ENCODE peak calls at places on chromosomes 6 and 20, in seven cellular contexts. N is activated T-helper 9 cell treated with anti-CD3 and anti-CD28 coated beads, Interleukin-2, amount 50 U/mL, for 16 hours; J is fibroblast of the conjunctiva; B is fibroblast of the aortic adventitia; K is NCI-H2107; D is Right ventricle myocardium superior; M is PC-3. H is an unnamed sample.

GRCh38 chr6:13711384-13711725 is 280 bp downstream of the RANBP9 start:
- DNase-seq in N (no peak), J (no peak), B (no peak), K (no peak), D (no peak), M (no peak), H (peak)

GRCh38 chr20:43746344-43747137 is 19.7 kb upstream of the GTSF1L start:
- DNase-seq in N (no peak), J (no peak), B (peak), K (peak), D (no peak), M (no peak), H (no peak)

GRCh38 chr20:50146732-50147662 is 6.5 kb downstream of the PEDS1 start:
- DNase-seq in N (peak), J (no peak), B (peak), K (no peak), D (no peak), M (peak), H (no peak)

GRCh38 chr6:14787677-14788076 is 458.2 kb upstream of the JARID2 start:
- DNase-seq in N (no peak), J (no peak), B (no peak), K (no peak), D (no peak), M (no peak), H (no peak)

GRCh38 chr6:104218132-104218531 is 641.6 kb downstream of the HACE1 start:
- DNase-seq in N (no peak), J (no peak), B (no peak), K (no peak), D (no peak), M (peak), H (no peak)

GRCh38 chr20:57047281-57048026 is 219.0 kb downstream of the BMP7 start:
- DNase-seq in N (no peak), J (no peak), B (no peak), K (no peak), D (no peak), M (peak), H (no peak)

GRCh38 chr6:118580585-118581419 is 32.7 kb downstream of the PLN start:
- DNase-seq in N (no peak), J (peak), B (peak), K (no peak), D (peak), M (peak), H (no peak)

GRCh38 chr6:143427109-143427817 is 23.2 kb downstream of the ADAT2 start:
- DNase-seq in N (peak), J (peak), B (peak), K (peak), D (peak), M (peak), H (peak)

GRCh38 chr6:137341721-137342195 is 122.6 kb upstream of the IFNGR1 start:
- DNase-seq in N (peak), J (peak), B (peak), K (no peak), D (peak), M (peak), H (no peak)

GRCh38 chr6:3229566-3230274 is 2.3 kb upstream of the TUBB2B start:
- DNase-seq in N (no peak), J (no peak), B (peak), K (peak), D (no peak), M (no peak), H (no peak)

GRCh38 chr6:166314454-166314853 is 6.3 kb upstream of the PRR18 start:
- DNase-seq in N (no peak), J (no peak), B (no peak), K (no peak), D (no peak), M (no peak), H (no peak)

GRCh38 chr20:24608926-24609667 is 139.7 kb downstream of the SYNDIG1 start:
- DNase-seq in N (no peak), J (no peak), B (peak), K (no peak), D (no peak), M (no peak), H (no peak)

GRCh38 chr6:136952714-136953260 is 30.7 kb downstream of the SLC35D3 start:
- DNase-seq in N (no peak), J (no peak), B (no peak), K (peak), D (no peak), M (no peak), H (no peak)

GRCh38 chr6:105136433-105137350 is 43.1 kb downstream of the POPDC3 start:
- DNase-seq in N (no peak), J (no peak), B (peak), K (peak), D (peak), M (no peak), H (peak)

GRCh38 chr6:29345380-29345779 is 23.3 kb downstream of the OR5V1 start:
- DNase-seq in N (no peak), J (no peak), B (no peak), K (no peak), D (no peak), M (no peak), H (no peak)

GRCh38 chr6:37083243-37084138 is 78.0 kb downstream of the FGD2 start:
- DNase-seq in N (no peak), J (peak), B (peak), K (no peak), D (peak), M (no peak), H (no peak)

GRCh38 chr6:27205375-27206278 is 41.9 kb upstream of the PRSS16 start:
- DNase-seq in N (peak), J (no peak), B (no peak), K (no peak), D (no peak), M (no peak), H (no peak)

GRCh38 chr20:1920252-1920651 is 25.0 kb downstream of the SIRPA start:
- DNase-seq in N (no peak), J (no peak), B (no peak), K (no peak), D (no peak), M (no peak), H (no peak)

GRCh38 chr6:135144678-135145508 is 36.2 kb upstream of the MYB start:
- DNase-seq in N (no peak), J (no peak), B (peak), K (peak), D (no peak), M (peak), H (no peak)

GRCh38 chr6:88680654-88681053 is 282.8 kb downstream of the RNGTT start:
- DNase-seq in N (no peak), J (peak), B (no peak), K (no peak), D (no peak), M (no peak), H (no peak)

GRCh38 chr20:5504061-5504739 is 187.4 kb upstream of the PROKR2 start:
- DNase-seq in N (no peak), J (peak), B (peak), K (peak), D (peak), M (no peak), H (no peak)

GRCh38 chr6:133895573-133896343 is 6.8 kb downstream of the TCF21 start:
- DNase-seq in N (no peak), J (no peak), B (peak), K (no peak), D (peak), M (no peak), H (no peak)

H was measured in NK-92 treated with Interleukin-12 subunit alpha and Interleukin-12 subunit beta, amount 100 ng/mL, for 24 hours.